ENCODE peak calls at places on chromosomes 12 and 14, in six cellular contexts. D is T-helper 2 cell; W is CD8-positive, alpha-beta T cell; H is NCI-H774; L is NCI-H1694 treated with DMSO at 0.1 percent for 48 hours; T is AML-193. X is an unnamed sample.

GRCh38 chr12:120833849-120834248 is 70.3 kb downstream of the SPPL3 start:
- DNase-seq in H (no peak), D (no peak), W (no peak), T (no peak), L (no peak), X (no peak)

GRCh38 chr12:104230704-104231103 is 15.1 kb downstream of the TXNRD1 start:
- DNase-seq in L (no peak), W (no peak), H (no peak), T (no peak), D (no peak), X (no peak)

GRCh38 chr12:24049101-24049500 is 99.6 kb upstream of the SOX5 start:
- DNase-seq in H (no peak), D (no peak), W (no peak), L (no peak), T (no peak), X (no peak)

GRCh38 chr12:94109154-94109553 is 39.2 kb upstream of the PLXNC1 start:
- DNase-seq in T (no peak), D (no peak), W (no peak), L (no peak), H (no peak), X (peak)

GRCh38 chr12:3523058-3523457 is 32.1 kb downstream of the PRMT8 start:
- DNase-seq in W (no peak), T (no peak), D (no peak), L (peak), H (no peak), X (no peak)

GRCh38 chr12:19778111-19778688 is 338.9 kb downstream of the AEBP2 start:
- DNase-seq in L (no peak), W (no peak), H (no peak), D (no peak), T (no peak), X (no peak)

GRCh38 chr12:42315108-42315507 is 10.8 kb downstream of the ZCRB1 start:
- DNase-seq in L (no peak), T (no peak), H (no peak), W (no peak), D (no peak), X (no peak)

GRCh38 chr12:21819236-21819635 is 44.7 kb upstream of the KCNJ8 start:
- DNase-seq in T (no peak), L (no peak), H (no peak), W (no peak), D (no peak), X (no peak)

GRCh38 chr14:49405291-49405690 is 180.9 kb downstream of the RPS29 start:
- DNase-seq in W (no peak), H (no peak), L (no peak), T (no peak), D (no peak), X (no peak)

GRCh38 chr12:39064712-39065111 is 159.3 kb upstream of the CPNE8 start:
- DNase-seq in W (no peak), L (no peak), H (no peak), T (no peak), D (no peak), X (no peak)

GRCh38 chr12:111434680-111435338 is 29.1 kb downstream of the SH2B3 start:
- DNase-seq in W (peak), L (no peak), T (no peak), D (peak), H (peak), X (peak)

GRCh38 chr12:82880442-82880901 is 193.8 kb downstream of the TMTC2 start:
- DNase-seq in W (no peak), D (no peak), L (no peak), T (no peak), H (peak), X (no peak)

GRCh38 chr12:43241971-43242370 is 310.0 kb downstream of the ADAMTS20 start:
- DNase-seq in H (no peak), L (no peak), T (no peak), D (no peak), W (no peak), X (no peak)

GRCh38 chr12:89481218-89481914 is 43.2 kb downstream of the GALNT4 start:
- DNase-seq in W (no peak), L (no peak), D (no peak), H (no peak), T (no peak), X (no peak)

GRCh38 chr12:31324845-31325523 is 966 bp downstream of the SINHCAF start:
- DNase-seq in T (no peak), H (peak), D (peak), L (peak), W (peak), X (peak)

GRCh38 chr14:32468955-32469354 is 139.9 kb downstream of the AKAP6 start:
- DNase-seq in W (no peak), L (no peak), T (no peak), H (no peak), D (no peak), X (no peak)

GRCh38 chr14:32366995-32367394 is 37.9 kb downstream of the AKAP6 start:
- DNase-seq in T (no peak), W (no peak), D (no peak), H (no peak), L (no peak), X (no peak)

GRCh38 chr12:127383281-127383680 is 883.7 kb upstream of the TMEM132C start:
- DNase-seq in H (no peak), L (no peak), W (no peak), D (no peak), T (no peak), X (no peak)

GRCh38 chr12:129903956-129904769 is at the start of gene TMEM132D:
- DNase-seq in H (no peak), D (no peak), L (no peak), T (no peak), W (no peak), X (no peak)

GRCh38 chr12:7915911-7916403 is 20.0 kb downstream of the SLC2A3 start:
- DNase-seq in D (no peak), H (no peak), T (no peak), L (no peak), W (peak), X (no peak)

GRCh38 chr12:16607895-16608294 is 1.9 kb upstream of the LMO3 start:
- DNase-seq in L (peak), W (no peak), H (peak), D (no peak), T (no peak), X (no peak)

GRCh38 chr12:106655577-106655976 is 72.8 kb downstream of the RFX4 start:
- DNase-seq in L (no peak), D (no peak), T (no peak), H (no peak), W (no peak), X (no peak)

GRCh38 chr14:65255029-65255545 is 152.8 kb upstream of the MAX start:
- DNase-seq in H (no peak), L (no peak), D (no peak), T (no peak), W (no peak), X (no peak)

GRCh38 chr12:112599871-112600270 is 181.1 kb downstream of the PTPN11 start:
- DNase-seq in H (no peak), T (peak), L (no peak), W (no peak), D (no peak), X (no peak)

GRCh38 chr12:19482551-19483109 is 43.3 kb downstream of the AEBP2 start:
- DNase-seq in L (no peak), H (no peak), T (no peak), W (peak), D (peak), X (no peak)

GRCh38 chr12:5648692-5649338 is 216.9 kb downstream of the NTF3 start:
- DNase-seq in T (no peak), L (no peak), H (peak), D (no peak), W (no peak), X (no peak)